ENCODE peak calls at places on chromosomes 11 and 22, in five cellular contexts. B is stimulated activated CD8-positive, alpha-beta memory T cell treated with anti-CD3 and anti-CD28 coated beads, Interleukin-15, amount 100 ng/mL, for 1 hour; C is HTR-8/SVneo; H is effector CD4-positive, alpha-beta T cell; L is sigmoid colon. X is an unnamed sample.

GRCh38 chr11:92453055-92453454 is 228.4 kb downstream of the FAT3 start:
- DNase-seq in L (no peak), B (no peak), C (peak), H (no peak), X (no peak)

GRCh38 chr11:73854680-73855079 is 22.0 kb downstream of the COA4 start:
- DNase-seq in B (no peak), L (no peak), C (no peak), H (no peak), X (no peak)

GRCh38 chr11:45233121-45233803 is 52.9 kb downstream of the SYT13 start:
- DNase-seq in L (peak), H (peak), C (peak), B (peak), X (peak)

GRCh38 chr11:93133710-93134109 is 64.1 kb downstream of the SLC36A4 start:
- DNase-seq in H (no peak), B (no peak), C (no peak), L (no peak), X (no peak)

GRCh38 chr22:40014661-40015255 is 20.0 kb downstream of the FAM83F start:
- DNase-seq in H (no peak), L (no peak), C (no peak), B (no peak), X (no peak)

GRCh38 chr11:2563216-2564007 is 118.6 kb downstream of the KCNQ1 start:
- DNase-seq in H (no peak), B (no peak), L (no peak), C (no peak), X (peak)

GRCh38 chr11:111938687-111939160 is 1.6 kb downstream of the DIXDC1 start:
- DNase-seq in H (no peak), B (no peak), L (no peak), C (no peak), X (no peak)

GRCh38 chr22:28774378-28774777 is 1.9 kb downstream of the CCDC117 start:
- DNase-seq in C (no peak), B (no peak), L (no peak), H (no peak), X (no peak)

GRCh38 chr11:118921929-118922744 is 3.6 kb downstream of the BCL9L start:
- DNase-seq in L (peak), C (peak), B (no peak), H (no peak), X (peak)

GRCh38 chr11:28838741-28839140 is 730.6 kb downstream of the METTL15 start:
- DNase-seq in C (no peak), B (no peak), L (no peak), H (no peak), X (no peak)

GRCh38 chr11:101127699-101128570 is 1.7 kb downstream of the PGR start:
- DNase-seq in H (no peak), C (peak), L (peak), B (no peak), X (peak)

GRCh38 chr22:22576244-22576988 is 17.4 kb upstream of the PRAME start:
- DNase-seq in B (no peak), L (no peak), C (peak), H (no peak), X (peak)

GRCh38 chr22:49351761-49352221 is 475.9 kb downstream of the BRD1 start:
- DNase-seq in L (no peak), B (no peak), H (no peak), C (no peak), X (peak)

GRCh38 chr11:132032555-132032954 is 662.1 kb downstream of the NTM start:
- DNase-seq in H (no peak), B (no peak), L (no peak), C (no peak), X (no peak)

GRCh38 chr11:35147273-35147672 is 8.3 kb downstream of the CD44 start:
- DNase-seq in C (no peak), B (no peak), L (no peak), H (no peak), X (no peak)

GRCh38 chr11:19013181-19013857 is 47.2 kb downstream of the MRGPRX2 start:
- DNase-seq in H (no peak), L (no peak), C (no peak), B (no peak), X (no peak)

GRCh38 chr22:40410272-40410671 is 39.9 kb downstream of the SGSM3 start:
- DNase-seq in L (no peak), B (no peak), C (peak), H (no peak), X (peak)

GRCh38 chr22:31039393-31039792 is 41.7 kb upstream of the SMTN start:
- DNase-seq in B (no peak), H (no peak), C (no peak), L (peak), X (no peak)

GRCh38 chr11:120055646-120056045 is 82.3 kb downstream of the TRIM29 start:
- DNase-seq in C (no peak), H (no peak), L (no peak), B (no peak), X (no peak)

GRCh38 chr11:131467645-131468270 is 97.3 kb downstream of the NTM start:
- DNase-seq in L (no peak), H (no peak), C (no peak), B (no peak), X (no peak)

GRCh38 chr11:73980001-73980960 is 2.4 kb downstream of the UCP2 start:
- DNase-seq in B (peak), H (peak), L (peak), C (no peak), X (peak)

GRCh38 chr11:17972987-17973386 is 39.9 kb downstream of the SERGEF start:
- DNase-seq in L (peak), B (no peak), H (no peak), C (peak), X (no peak)

GRCh38 chr11:122150484-122151124 is 34.6 kb upstream of the BLID start:
- DNase-seq in L (no peak), C (no peak), H (no peak), B (no peak), X (no peak)

GRCh38 chr11:72584293-72584921 is 89.8 kb downstream of the PDE2A start:
- DNase-seq in L (peak), B (no peak), C (no peak), H (peak), X (peak)

GRCh38 chr11:103395612-103396011 is 286.4 kb downstream of the DYNC2H1 start:
- DNase-seq in C (peak), B (no peak), H (no peak), L (no peak), X (no peak)

X was measured in upper lobe of right lung.